ENCODE peak calls at places on chromosomes 13 and 19, in four cellular contexts. C is brain microvascular endothelial cell, J is uterus, B is HepG2. Q is an unnamed sample.

GRCh38 chr19:51250786-51251452 is at the start of gene SIGLECL1:
- DNase-seq in J (no peak), B (no peak), C (no peak), Q (no peak)

GRCh38 chr19:28737021-28737525 is 475.9 kb downstream of the UQCRFS1 start:
- DNase-seq in B (peak; percentile 15), C (peak; percentile 24), J (no peak), Q (peak; percentile 13)

GRCh38 chr19:13610042-13610691 is 103.9 kb upstream of the CACNA1A start:
- DNase-seq in B (no peak), J (no peak), C (no peak), Q (no peak)

GRCh38 chr19:18503337-18503970 is 18.4 kb downstream of the ELL start:
- DNase-seq in C (no peak), J (no peak), B (no peak), Q (peak; percentile 54)

GRCh38 chr19:56091066-56091490 is 30.0 kb downstream of the ZNF787 start:
- DNase-seq in J (no peak), C (peak; percentile 32), B (no peak), Q (peak; percentile 79)

GRCh38 chr13:30685987-30686386 is 49.4 kb upstream of the ALOX5AP start:
- DNase-seq in C (no peak), B (no peak), J (no peak), Q (no peak)

GRCh38 chr19:4764290-4764660 is 27.3 kb upstream of the FEM1A start:
- DNase-seq in B (no peak), J (no peak), C (no peak), Q (no peak)

GRCh38 chr19:21328402-21328801 is 808 bp downstream of the ZNF708 start:
- DNase-seq in B (peak; percentile 3), C (no peak), J (no peak), Q (peak; percentile 12)

GRCh38 chr13:21909331-21909730 is 238.5 kb downstream of the FGF9 start:
- DNase-seq in J (no peak), B (no peak), C (no peak), Q (no peak)

GRCh38 chr19:49486710-49487276 is 615 bp upstream of the RPL13A start:
- DNase-seq in B (no peak), J (no peak), C (no peak), Q (no peak)
- TF ChIP-seq CTCF in B (no peak), J (peak; percentile 17), C (peak; percentile 18), Q (no peak)

GRCh38 chr13:73961181-73961580 is 173.0 kb downstream of the KLF12 start:
- DNase-seq in B (no peak), C (no peak), J (no peak), Q (no peak)
- H3K4me3 ChIP-seq in B (no peak overlapping the region), C (no peak overlapping the region), J (no peak overlapping the region), Q (no peak overlapping the region)

GRCh38 chr13:60396008-60396782 is 825 bp upstream of the TDRD3 start:
- DNase-seq in J (peak; percentile 86), C (peak; percentile 84), B (peak; percentile 83), Q (peak; percentile 88)
- TF ChIP-seq CTCF in J (no peak), C (no peak), B (no peak), Q (no peak)

DNA sequence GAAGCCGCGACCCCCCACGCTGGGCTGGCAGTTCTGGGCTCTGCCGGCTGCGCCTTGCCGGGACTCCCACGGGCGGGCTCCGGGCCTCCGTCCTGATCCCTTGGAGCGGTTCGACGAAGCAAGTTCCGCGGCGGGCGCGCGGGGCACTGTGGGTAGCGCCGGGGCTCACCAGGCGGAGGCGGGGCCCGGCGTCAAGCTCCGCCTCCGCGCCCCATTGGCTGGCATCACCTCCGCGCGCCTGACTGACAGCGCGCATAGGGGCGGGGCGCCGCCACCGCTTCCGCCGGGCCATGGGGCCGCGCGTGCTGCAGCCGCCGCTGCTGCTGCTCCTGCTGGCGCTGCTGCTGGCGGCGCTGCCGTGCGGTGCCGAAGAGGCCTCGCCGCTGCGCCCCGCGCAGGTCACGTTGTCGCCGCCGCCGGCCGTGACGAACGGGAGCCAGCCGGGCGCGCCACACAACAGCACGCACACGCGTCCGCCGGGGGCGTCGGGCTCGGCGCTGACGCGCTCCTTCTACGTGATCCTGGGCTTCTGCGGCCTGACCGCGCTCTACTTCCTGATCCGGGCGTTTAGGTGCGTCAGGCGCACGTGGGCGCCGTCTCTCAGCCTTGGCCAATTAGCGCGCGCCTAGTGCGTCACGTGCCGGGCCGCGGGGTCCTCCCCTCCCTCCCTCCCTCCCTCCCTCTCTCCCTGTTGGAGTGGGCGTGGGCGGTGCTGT is at the start of gene FAM174C:
- DNase-seq in J (peak; percentile 94), C (peak; percentile 95), B (peak; percentile 91), Q (peak; percentile 95)
- H3K4me3 ChIP-seq in J (peak within 1 kb of the TSS; percentile 71), C (peak within 1 kb of the TSS; percentile 72), B (peak within 1 kb of the TSS; percentile 73), Q (peak within 1 kb of the TSS; percentile 66)